ENCODE peak calls at places on chromosomes 11 and 22, in seven cellular contexts. One of them, this sample, is unnamed.

GRCh38 chr11:69770525-69770924 is 4.6 kb downstream of the FGF4 start:
- DNase-seq in HCT116: no peak
- DNase-seq in OCI-LY7: no peak
- DNase-seq in AG04450: no peak
- DNase-seq in fibroblast of pulmonary artery: no peak
- DNase-seq in NCI-H1930: no peak
- DNase-seq in progenitor cell of endocrine pancreas: no peak
- DNase-seq in this sample: no peak

GRCh38 chr11:2673871-2674471 is 25.8 kb downstream of the KCNQ1OT1 start:
- DNase-seq in HCT116: no peak
- DNase-seq in OCI-LY7: no peak
- DNase-seq in AG04450: no peak
- DNase-seq in fibroblast of pulmonary artery: no peak
- DNase-seq in NCI-H1930: no peak
- DNase-seq in progenitor cell of endocrine pancreas: no peak
- DNase-seq in this sample: no peak

GRCh38 chr22:46578824-46579561 is 41.2 kb upstream of the GRAMD4 start:
- DNase-seq in HCT116: no peak
- DNase-seq in OCI-LY7: no peak
- DNase-seq in AG04450: no peak
- DNase-seq in fibroblast of pulmonary artery: peak
- DNase-seq in NCI-H1930: no peak
- DNase-seq in progenitor cell of endocrine pancreas: no peak
- DNase-seq in this sample: no peak

GRCh38 chr11:71144010-71144409 is 108.4 kb downstream of the SHANK2 start:
- DNase-seq in HCT116: no peak
- DNase-seq in OCI-LY7: no peak
- DNase-seq in AG04450: no peak
- DNase-seq in fibroblast of pulmonary artery: no peak
- DNase-seq in NCI-H1930: no peak
- DNase-seq in progenitor cell of endocrine pancreas: no peak
- DNase-seq in this sample: no peak

GRCh38 chr11:134543144-134544044 is 131.4 kb upstream of the B3GAT1 start:
- DNase-seq in HCT116: no peak
- DNase-seq in OCI-LY7: no peak
- DNase-seq in AG04450: no peak
- DNase-seq in fibroblast of pulmonary artery: no peak
- DNase-seq in NCI-H1930: no peak
- DNase-seq in progenitor cell of endocrine pancreas: no peak
- DNase-seq in this sample: no peak

GRCh38 chr11:57547854-57548377 is 10.5 kb downstream of the SMTNL1 start:
- DNase-seq in HCT116: no peak
- DNase-seq in OCI-LY7: peak
- DNase-seq in AG04450: no peak
- DNase-seq in fibroblast of pulmonary artery: no peak
- DNase-seq in NCI-H1930: no peak
- DNase-seq in progenitor cell of endocrine pancreas: no peak
- DNase-seq in this sample: no peak

GRCh38 chr22:29219881-29220670 is 14.4 kb downstream of the EMID1 start:
- DNase-seq in HCT116: no peak
- DNase-seq in OCI-LY7: no peak
- DNase-seq in AG04450: no peak
- DNase-seq in fibroblast of pulmonary artery: no peak
- DNase-seq in NCI-H1930: no peak
- DNase-seq in progenitor cell of endocrine pancreas: no peak
- DNase-seq in this sample: no peak

GRCh38 chr11:130488187-130489026 is 40.0 kb downstream of the ADAMTS15 start:
- DNase-seq in HCT116: no peak
- DNase-seq in OCI-LY7: no peak
- DNase-seq in AG04450: no peak
- DNase-seq in fibroblast of pulmonary artery: no peak
- DNase-seq in NCI-H1930: no peak
- DNase-seq in progenitor cell of endocrine pancreas: no peak
- DNase-seq in this sample: no peak

GRCh38 chr22:30457964-30458363 is 13.9 kb downstream of the SEC14L3 start:
- DNase-seq in HCT116: no peak
- DNase-seq in OCI-LY7: no peak
- DNase-seq in AG04450: no peak
- DNase-seq in fibroblast of pulmonary artery: no peak
- DNase-seq in NCI-H1930: no peak
- DNase-seq in progenitor cell of endocrine pancreas: no peak
- DNase-seq in this sample: no peak

GRCh38 chr11:84673753-84674152 is 953.4 kb downstream of the DLG2 start:
- DNase-seq in HCT116: no peak
- DNase-seq in OCI-LY7: no peak
- DNase-seq in AG04450: no peak
- DNase-seq in fibroblast of pulmonary artery: no peak
- DNase-seq in NCI-H1930: peak
- DNase-seq in progenitor cell of endocrine pancreas: no peak
- DNase-seq in this sample: no peak

GRCh38 chr11:26507229-26507628 is 64.8 kb downstream of the MUC15 start:
- DNase-seq in HCT116: no peak
- DNase-seq in OCI-LY7: no peak
- DNase-seq in AG04450: no peak
- DNase-seq in fibroblast of pulmonary artery: no peak
- DNase-seq in NCI-H1930: no peak
- DNase-seq in progenitor cell of endocrine pancreas: no peak
- DNase-seq in this sample: no peak

GRCh38 chr11:78023426-78023825 is 350 bp upstream of the KCTD14 start:
- DNase-seq in HCT116: no peak
- DNase-seq in OCI-LY7: no peak
- DNase-seq in AG04450: no peak
- DNase-seq in fibroblast of pulmonary artery: no peak
- DNase-seq in NCI-H1930: no peak
- DNase-seq in progenitor cell of endocrine pancreas: no peak
- DNase-seq in this sample: no peak

GRCh38 chr22:18111759-18112330 is 1.2 kb downstream of the TUBA8 start:
- DNase-seq in HCT116: no peak
- DNase-seq in OCI-LY7: no peak
- DNase-seq in AG04450: no peak
- DNase-seq in fibroblast of pulmonary artery: no peak
- DNase-seq in NCI-H1930: no peak
- DNase-seq in progenitor cell of endocrine pancreas: no peak
- DNase-seq in this sample: no peak

GRCh38 chr11:779120-779954 is 2.0 kb upstream of the GATD1 start:
- DNase-seq in HCT116: no peak
- DNase-seq in OCI-LY7: no peak
- DNase-seq in AG04450: no peak
- DNase-seq in fibroblast of pulmonary artery: no peak
- DNase-seq in NCI-H1930: no peak
- DNase-seq in progenitor cell of endocrine pancreas: no peak
- DNase-seq in this sample: no peak

GRCh38 chr22:24592144-24592845 is 578 bp downstream of the LRRC75B start:
- DNase-seq in HCT116: no peak
- DNase-seq in OCI-LY7: no peak
- DNase-seq in AG04450: no peak
- DNase-seq in fibroblast of pulmonary artery: no peak
- DNase-seq in NCI-H1930: no peak
- DNase-seq in progenitor cell of endocrine pancreas: peak
- DNase-seq in this sample: no peak

GRCh38 chr11:64867748-64868462 is 10.5 kb downstream of the EHD1 start:
- DNase-seq in HCT116: no peak
- DNase-seq in OCI-LY7: no peak
- DNase-seq in AG04450: no peak
- DNase-seq in fibroblast of pulmonary artery: no peak
- DNase-seq in NCI-H1930: no peak
- DNase-seq in progenitor cell of endocrine pancreas: no peak
- DNase-seq in this sample: no peak

GRCh38 chr22:39292002-39292401 is 27.4 kb downstream of the RPL3 start:
- DNase-seq in HCT116: no peak
- DNase-seq in OCI-LY7: no peak
- DNase-seq in AG04450: no peak
- DNase-seq in fibroblast of pulmonary artery: no peak
- DNase-seq in NCI-H1930: no peak
- DNase-seq in progenitor cell of endocrine pancreas: no peak
- DNase-seq in this sample: no peak

GRCh38 chr11:11659567-11660341 is 37.9 kb upstream of the GALNT18 start:
- DNase-seq in HCT116: no peak
- DNase-seq in OCI-LY7: peak
- DNase-seq in AG04450: no peak
- DNase-seq in fibroblast of pulmonary artery: no peak
- DNase-seq in NCI-H1930: no peak
- DNase-seq in progenitor cell of endocrine pancreas: no peak
- DNase-seq in this sample: no peak

GRCh38 chr11:79419120-79419519 is 21.7 kb downstream of the TENM4 start:
- DNase-seq in HCT116: peak
- DNase-seq in OCI-LY7: no peak
- DNase-seq in AG04450: no peak
- DNase-seq in fibroblast of pulmonary artery: no peak
- DNase-seq in NCI-H1930: no peak
- DNase-seq in progenitor cell of endocrine pancreas: no peak
- DNase-seq in this sample: no peak

GRCh38 chr11:93571612-93572011 is 28.4 kb upstream of the SMCO4 start:
- DNase-seq in HCT116: no peak
- DNase-seq in OCI-LY7: no peak
- DNase-seq in AG04450: no peak
- DNase-seq in fibroblast of pulmonary artery: no peak
- DNase-seq in NCI-H1930: no peak
- DNase-seq in progenitor cell of endocrine pancreas: no peak
- DNase-seq in this sample: no peak

GRCh38 chr11:117239295-117239694 is 6.8 kb downstream of the RNF214 start:
- DNase-seq in HCT116: no peak
- DNase-seq in OCI-LY7: no peak
- DNase-seq in AG04450: peak
- DNase-seq in fibroblast of pulmonary artery: peak
- DNase-seq in NCI-H1930: no peak
- DNase-seq in progenitor cell of endocrine pancreas: no peak
- DNase-seq in this sample: no peak

GRCh38 chr22:36731916-36732315 is 28.4 kb upstream of the CACNG2 start:
- DNase-seq in HCT116: no peak
- DNase-seq in OCI-LY7: no peak
- DNase-seq in AG04450: no peak
- DNase-seq in fibroblast of pulmonary artery: no peak
- DNase-seq in NCI-H1930: no peak
- DNase-seq in progenitor cell of endocrine pancreas: no peak
- DNase-seq in this sample: no peak

GRCh38 chr22:33853200-33854097 is 66.8 kb downstream of the LARGE1 start:
- DNase-seq in HCT116: no peak
- DNase-seq in OCI-LY7: peak
- DNase-seq in AG04450: no peak
- DNase-seq in fibroblast of pulmonary artery: peak
- DNase-seq in NCI-H1930: no peak
- DNase-seq in progenitor cell of endocrine pancreas: no peak
- DNase-seq in this sample: no peak

GRCh38 chr11:43790444-43790794 is 90.2 kb upstream of the ALKBH3 start:
- DNase-seq in HCT116: peak
- DNase-seq in OCI-LY7: no peak
- DNase-seq in AG04450: no peak
- DNase-seq in fibroblast of pulmonary artery: peak
- DNase-seq in NCI-H1930: no peak
- DNase-seq in progenitor cell of endocrine pancreas: no peak
- DNase-seq in this sample: no peak

GRCh38 chr22:17637490-17638181 is 921 bp upstream of the BCL2L13 start:
- DNase-seq in HCT116: no peak
- DNase-seq in OCI-LY7: no peak
- DNase-seq in AG04450: no peak
- DNase-seq in fibroblast of pulmonary artery: no peak
- DNase-seq in NCI-H1930: no peak
- DNase-seq in progenitor cell of endocrine pancreas: no peak
- DNase-seq in this sample: no peak

GRCh38 chr11:114354076-114354475 is 46.2 kb downstream of the C11orf71 start:
- DNase-seq in HCT116: no peak
- DNase-seq in OCI-LY7: no peak
- DNase-seq in AG04450: peak
- DNase-seq in fibroblast of pulmonary artery: peak
- DNase-seq in NCI-H1930: no peak
- DNase-seq in progenitor cell of endocrine pancreas: no peak
- DNase-seq in this sample: no peak

GRCh38 chr11:40445391-40445790 is 1014.1 kb downstream of the LRRC4C start:
- DNase-seq in HCT116: no peak
- DNase-seq in OCI-LY7: no peak
- DNase-seq in AG04450: no peak
- DNase-seq in fibroblast of pulmonary artery: no peak
- DNase-seq in NCI-H1930: no peak
- DNase-seq in progenitor cell of endocrine pancreas: no peak
- DNase-seq in this sample: no peak

GRCh38 chr11:111018571-111018970 is 227.0 kb upstream of the POU2AF2 start:
- DNase-seq in HCT116: no peak
- DNase-seq in OCI-LY7: no peak
- DNase-seq in AG04450: no peak
- DNase-seq in fibroblast of pulmonary artery: peak
- DNase-seq in NCI-H1930: no peak
- DNase-seq in progenitor cell of endocrine pancreas: no peak
- DNase-seq in this sample: no peak

GRCh38 chr11:33690290-33691050 is 10.2 kb downstream of the C11orf91 start:
- DNase-seq in HCT116: peak
- DNase-seq in OCI-LY7: no peak
- DNase-seq in AG04450: peak
- DNase-seq in fibroblast of pulmonary artery: peak
- DNase-seq in NCI-H1930: no peak
- DNase-seq in progenitor cell of endocrine pancreas: no peak
- DNase-seq in this sample: no peak